ENCODE peak calls at places on chromosomes 12 and 14, in six cellular contexts. Q, S, U, H, O and J are unnamed samples.

GRCh38 chr12:132664206-132665148 is 22.7 kb downstream of the POLE start:
- DNase-seq in O (no peak), S (no peak), H (no peak), U (no peak), Q (no peak), J (peak; percentile 90)

GRCh38 chr12:48542300-48542928 is 17.0 kb downstream of the OR8S1 start:
- DNase-seq in H (peak; percentile 59), U (no peak), O (no peak), Q (peak; percentile 52), S (no peak), J (no peak)

GRCh38 chr12:29734748-29735147 is 49.0 kb downstream of the TMTC1 start:
- DNase-seq in S (no peak), O (no peak), H (no peak), Q (no peak), U (no peak), J (no peak)

GRCh38 chr14:35789651-35790050 is 19.4 kb downstream of the RALGAPA1 start:
- DNase-seq in O (no peak), U (no peak), H (no peak), Q (no peak), S (no peak), J (no peak)

GRCh38 chr14:25049559-25050493 is at the start of gene STXBP6:
- DNase-seq in H (peak; percentile 35), Q (peak; percentile 78), U (peak; percentile 77), S (peak; percentile 93), O (peak; percentile 88), J (no peak)

GRCh38 chr14:75886661-75887348 is 95.0 kb downstream of the TGFB3 start:
- DNase-seq in U (no peak), H (no peak), S (no peak), O (no peak), Q (no peak), J (no peak)

GRCh38 chr12:104050436-104050835 is 449 bp upstream of the GLT8D2 start:
- DNase-seq in S (no peak), Q (no peak), O (no peak), U (no peak), H (no peak), J (no peak)

GRCh38 chr14:59268011-59268410 is 79.5 kb downstream of the DAAM1 start:
- DNase-seq in U (no peak), H (no peak), S (no peak), Q (no peak), O (no peak), J (no peak)

GRCh38 chr12:106885546-106886249 is 70.0 kb upstream of the TMEM263 start:
- DNase-seq in U (no peak), Q (no peak), S (no peak), H (no peak), O (no peak), J (no peak)

GRCh38 chr14:87883750-87884149 is 109.2 kb downstream of the GALC start:
- DNase-seq in U (no peak), O (no peak), H (no peak), S (no peak), Q (no peak), J (no peak)

GRCh38 chr14:75183225-75183624 is 6.8 kb upstream of the TMED10 start:
- DNase-seq in O (no peak), S (no peak), Q (no peak), H (no peak), U (no peak), J (no peak)

GRCh38 chr12:4121506-4122020 is 152.0 kb upstream of the CCND2 start:
- DNase-seq in O (no peak), S (peak; percentile 53), U (no peak), H (no peak), Q (no peak), J (no peak)

GRCh38 chr12:4438834-4439596 is 6.6 kb downstream of the FGF6 start:
- DNase-seq in Q (peak; percentile 13), S (peak; percentile 15), U (peak; percentile 1), H (no peak), O (no peak), J (no peak)

GRCh38 chr14:90105756-90106155 is 44.0 kb downstream of the KCNK13 start:
- DNase-seq in Q (no peak), O (peak; percentile 65), H (no peak), S (no peak), U (no peak), J (no peak)

GRCh38 chr14:70317969-70318634 is 41.4 kb downstream of the COX16 start:
- DNase-seq in Q (no peak), H (peak; percentile 78), U (no peak), O (no peak), S (no peak), J (no peak)

GRCh38 chr12:6046511-6047180 is 77.8 kb downstream of the VWF start:
- DNase-seq in U (no peak), Q (no peak), H (no peak), O (no peak), S (no peak), J (no peak)

GRCh38 chr14:82667501-82667900 is 1133.8 kb upstream of the SEL1L start:
- DNase-seq in O (no peak), S (no peak), H (no peak), U (peak; percentile 55), Q (no peak), J (no peak)

GRCh38 chr12:106144847-106145246 is 6.1 kb upstream of the NUAK1 start:
- DNase-seq in U (no peak), Q (no peak), H (no peak), O (no peak), S (no peak), J (no peak)

GRCh38 chr12:2422591-2422990 is 369.8 kb downstream of the CACNA1C start:
- DNase-seq in S (no peak), O (no peak), H (no peak), Q (no peak), U (no peak), J (no peak)

GRCh38 chr14:76710093-76711010 is 50.9 kb upstream of the VASH1 start:
- DNase-seq in Q (peak; percentile 55), S (no peak), O (no peak), H (peak; percentile 50), U (no peak), J (peak; percentile 62)

GRCh38 chr14:98919431-98919830 is 352.6 kb downstream of the BCL11B start:
- DNase-seq in U (no peak), H (no peak), O (no peak), Q (peak; percentile 17), S (peak; percentile 64), J (no peak)

GRCh38 chr12:68780731-68781130 is 27.2 kb upstream of the MDM2 start:
- DNase-seq in O (no peak), Q (no peak), H (no peak), U (no peak), S (peak; percentile 76), J (no peak)

DNA sequence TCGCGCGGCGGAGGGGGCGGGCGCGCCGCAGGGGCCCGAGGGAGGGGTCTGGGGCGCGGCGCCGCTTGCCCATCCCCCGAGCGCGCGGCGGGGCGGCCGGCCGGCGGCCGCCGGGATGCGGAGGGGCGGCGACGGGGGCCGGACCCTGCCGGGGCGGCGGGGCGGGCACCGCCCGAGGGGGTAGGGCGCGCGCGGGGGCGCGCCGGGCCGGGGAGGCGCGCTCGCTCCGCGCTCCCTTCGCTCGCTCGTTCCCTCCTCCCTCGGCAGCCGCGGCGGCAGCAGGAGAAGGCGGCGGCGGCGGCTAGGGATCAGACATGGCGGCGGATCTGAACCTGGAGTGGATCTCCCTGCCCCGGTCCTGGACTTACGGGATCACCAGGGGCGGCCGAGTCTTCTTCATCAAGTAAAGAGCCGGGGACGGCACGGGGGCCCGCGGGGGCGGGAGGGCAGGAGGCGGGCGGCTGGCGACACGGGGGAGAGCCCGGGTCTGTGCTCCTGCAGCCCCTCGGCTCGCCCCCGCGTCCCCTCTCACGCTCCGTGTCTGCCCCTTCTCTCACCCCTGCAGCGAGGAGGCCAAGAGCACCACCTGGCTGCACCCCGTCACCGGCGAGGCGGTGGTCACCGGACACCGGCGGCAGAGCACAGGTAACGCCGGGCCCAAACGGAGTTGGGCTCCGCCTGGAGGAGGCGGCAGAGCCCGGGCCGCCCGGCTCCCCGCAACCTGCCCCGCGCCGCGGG is at the start of gene PLEKHA5:
- DNase-seq in S (peak; percentile 92), O (peak; percentile 88), U (peak; percentile 57), Q (peak; percentile 76), H (peak; percentile 64), J (no peak)
- TF ChIP-seq POLR2A in S (no peak), O (peak; percentile 30), U (peak; percentile 52), Q (peak; percentile 23), H (peak; percentile 26), J (peak; percentile 45)

DNA sequence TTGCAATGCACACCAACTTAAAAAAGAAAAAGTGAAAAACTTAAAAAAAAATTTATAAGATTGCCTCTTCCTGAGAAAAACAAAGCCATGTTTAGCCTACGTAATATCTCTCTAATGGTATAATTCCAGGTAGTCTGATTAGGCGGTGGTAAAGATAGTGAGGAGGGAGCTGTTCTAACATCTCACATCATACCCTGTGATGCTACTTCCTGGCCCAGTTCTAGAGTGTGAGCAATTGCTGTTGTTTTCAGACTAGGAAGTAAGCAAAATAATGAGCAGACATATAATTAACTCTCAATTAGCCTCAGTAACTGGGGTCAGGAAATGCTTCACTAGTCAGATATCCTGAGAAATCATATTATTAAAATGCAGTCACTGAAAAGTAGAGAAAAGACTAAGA is 113.9 kb downstream of the PHLDA1 start:
- DNase-seq in H (no peak), U (no peak), O (no peak), Q (no peak), S (no peak), J (no peak)
- H3K4me3 ChIP-seq in H (no peak overlapping the region), U (no peak overlapping the region), O (no peak overlapping the region), Q (no peak overlapping the region), S (no peak overlapping the region), J (no peak overlapping the region)

DNA sequence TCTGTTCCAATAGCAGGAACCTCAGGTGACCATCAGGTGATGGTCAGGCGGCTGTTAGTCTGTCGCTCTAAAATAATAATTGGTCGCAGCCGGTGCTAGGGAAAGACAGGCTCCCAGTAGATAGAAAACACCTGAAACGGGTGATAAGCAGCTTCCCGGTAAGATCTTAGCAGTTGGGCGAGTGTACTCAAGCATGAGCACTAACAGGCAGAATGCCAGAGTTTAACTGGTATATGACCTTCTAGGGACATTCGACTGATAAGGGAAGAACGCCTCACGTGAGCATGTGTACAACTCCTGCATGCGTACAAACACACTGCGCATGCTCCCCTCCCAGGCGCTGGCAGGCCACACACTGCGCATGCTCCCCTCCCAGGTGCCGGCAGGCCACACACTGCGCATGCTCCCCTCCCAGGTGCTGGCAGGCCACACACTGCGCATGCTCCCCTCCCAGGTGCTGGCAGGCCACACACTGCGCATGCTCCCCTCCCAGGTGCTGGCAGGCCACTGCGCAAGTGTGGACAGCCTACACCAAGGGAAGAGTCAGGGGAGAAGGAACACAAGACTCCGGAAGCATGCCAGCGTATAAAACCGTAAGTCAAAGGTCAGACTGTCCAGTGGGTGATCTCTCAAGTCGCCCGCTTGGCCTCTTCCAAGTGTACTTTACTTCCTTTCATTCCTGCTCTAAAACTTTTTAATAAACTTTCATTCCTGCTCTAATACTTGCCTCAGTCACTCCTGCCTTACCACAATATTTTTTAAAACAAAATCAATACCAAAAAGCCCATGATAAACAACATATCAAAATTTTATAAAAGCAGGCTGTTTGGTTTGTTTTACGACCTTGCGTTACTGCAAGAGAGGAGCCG is 24.5 kb downstream of the GPRC5D start:
- DNase-seq in Q (peak; percentile 92), U (peak; percentile 66), S (peak; percentile 88), H (peak; percentile 96), O (peak; percentile 84), J (no peak)
- TF ChIP-seq POLR2A in Q (peak; percentile 37), U (no peak), S (no peak), H (peak; percentile 72), O (no peak), J (no peak)

DNA sequence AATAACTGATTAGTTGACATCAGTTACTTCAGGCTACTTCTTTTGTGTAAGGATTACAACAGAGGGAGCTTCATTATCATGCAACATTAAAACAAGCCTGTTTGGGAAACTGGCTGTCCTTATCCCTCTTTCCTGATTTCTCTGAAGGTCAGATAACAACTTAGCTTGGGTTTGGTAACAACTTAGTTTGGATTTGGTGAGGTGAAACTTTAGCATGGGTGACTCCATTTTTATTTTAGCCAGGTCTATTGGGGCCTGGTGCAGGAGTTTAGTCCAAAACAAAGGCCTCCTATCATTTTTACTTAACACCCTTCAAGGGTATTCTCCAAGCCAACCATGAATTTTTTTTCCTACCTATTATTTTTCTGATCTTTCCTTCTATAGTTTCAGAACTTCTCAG is 1.1 kb upstream of the ZFYVE1 start:
- DNase-seq in O (no peak), Q (no peak), U (no peak), H (no peak), S (no peak), J (no peak)
- H3K4me3 ChIP-seq in O (no peak overlapping the region), Q (no peak overlapping the region), U (no peak overlapping the region), H (no peak overlapping the region), S (no peak overlapping the region), J (no peak overlapping the region)